ENCODE peak calls at places on chromosomes 4 and X, in eight cellular contexts. W is dorsolateral prefrontal cortex; Y is coronary artery; I is tibial artery; R is HFF-Myc; T is Panc1; N is CD8-positive, alpha-beta T cell; U is fibroblast of the aortic adventitia. D is an unnamed sample.

GRCh38 chrX:21153503-21153902 is 220.7 kb upstream of the CNKSR2 start:
- DNase-seq in W (no peak), Y (no peak), I (no peak), R (no peak), T (no peak), N (no peak), U (peak), D (no peak)

GRCh38 chr4:23887989-23888388 is 1.9 kb downstream of the PPARGC1A start:
- DNase-seq in W (no peak), Y (no peak), I (no peak), R (no peak), T (no peak), N (no peak), U (no peak), D (no peak)

GRCh38 chr4:89301003-89301402 is 6.6 kb downstream of the GPRIN3 start:
- DNase-seq in W (no peak), Y (no peak), I (no peak), R (no peak), T (no peak), N (no peak), U (no peak), D (no peak)

GRCh38 chr4:41477200-41477910 is 60.6 kb upstream of the LIMCH1 start:
- DNase-seq in W (no peak), Y (no peak), I (no peak), R (no peak), T (no peak), N (no peak), U (no peak), D (no peak)

GRCh38 chr4:69708211-69708610 is 52.2 kb downstream of the SULT1B1 start:
- DNase-seq in W (no peak), Y (no peak), I (no peak), R (no peak), T (no peak), N (no peak), U (peak), D (peak)

GRCh38 chr4:15234585-15235126 is 193.2 kb upstream of the C1QTNF7 start:
- DNase-seq in W (no peak), Y (no peak), I (no peak), R (peak), T (no peak), N (no peak), U (peak), D (peak)

GRCh38 chrX:110180928-110181310 is 137.0 kb downstream of the AMMECR1 start:
- DNase-seq in W (no peak), Y (no peak), I (no peak), R (no peak), T (no peak), N (no peak), U (peak), D (peak)

GRCh38 chr4:112234952-112235609 is 3.5 kb downstream of the AP1AR start:
- DNase-seq in W (no peak), Y (no peak), I (peak), R (peak), T (peak), N (peak), U (peak), D (peak)

GRCh38 chrX:3669841-3670240 is 43.6 kb downstream of the PRKX start:
- DNase-seq in W (no peak), Y (no peak), I (no peak), R (peak), T (no peak), N (no peak), U (no peak), D (no peak)

GRCh38 chr4:147837435-147837834 is 105.5 kb downstream of the ARHGAP10 start:
- DNase-seq in W (no peak), Y (no peak), I (no peak), R (no peak), T (no peak), N (no peak), U (no peak), D (no peak)
- H3K4me3 ChIP-seq in W (no peak), Y (no peak), I (no peak), R (no peak), T (no peak), N (no peak), U (no peak), D (no peak)

DNA sequence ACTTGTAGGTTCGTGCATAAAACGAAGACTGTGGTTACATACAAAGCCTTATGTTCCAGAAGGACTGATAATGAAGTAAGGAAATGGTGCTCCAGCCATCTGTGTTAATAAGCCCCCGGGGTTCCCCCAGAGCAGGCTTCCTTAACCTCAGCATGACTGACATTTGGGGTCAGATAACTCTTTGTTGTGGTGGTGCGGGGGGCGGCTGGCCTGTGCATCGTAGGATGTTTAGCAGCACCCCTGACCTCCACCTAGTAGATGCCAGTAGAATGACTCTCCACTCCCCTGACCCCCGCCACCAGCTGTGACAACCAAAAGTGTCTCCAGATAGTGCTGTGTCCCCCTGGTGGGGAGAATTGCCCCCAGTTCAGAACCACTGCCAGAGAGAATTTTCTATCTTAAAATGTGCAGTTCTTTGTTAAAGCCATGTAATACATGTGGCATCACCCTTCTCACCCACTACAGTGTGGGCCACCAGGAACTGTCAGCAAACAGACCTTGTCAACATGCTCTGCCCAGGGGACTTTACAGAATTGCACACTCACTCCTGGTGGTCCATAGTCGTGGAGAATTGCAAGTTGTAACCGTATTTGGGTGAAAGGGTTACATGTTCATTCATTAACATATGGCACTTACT is 7.5 kb downstream of the SH3KBP1 start:
- DNase-seq in W (no peak), Y (no peak), I (no peak), R (no peak), T (no peak), N (peak), U (no peak), D (no peak)
- TF ChIP-seq CTCF in W (no peak), Y (no peak), I (no peak), R (no peak), T (no peak), N (no peak), U (no peak), D (no peak)

GRCh38 chrX:154541896-154542722 is 4.5 kb downstream of the G6PD start:
- DNase-seq in W (no peak), Y (peak), I (peak), R (peak), T (no peak), N (peak), U (peak), D (peak)
- H3K4me3 ChIP-seq in W (no peak), Y (peak), I (peak), R (no peak), T (peak), N (peak), U (peak), D (no peak)

GRCh38 chr4:100246697-100247096 is 56.4 kb upstream of the DDIT4L start:
- DNase-seq in W (no peak), Y (no peak), I (no peak), R (no peak), T (no peak), N (no peak), U (no peak), D (no peak)
- TF ChIP-seq CTCF in W (no peak), Y (no peak), I (no peak), R (no peak), T (no peak), N (no peak), U (no peak), D (no peak)

D was measured in foreskin fibroblast.